ENCODE peak calls at places on chromosomes 16 and 17, in four cellular contexts. D is activated T-cell treated with anti-CD3 and anti-CD28 coated beads for 48 hours, F is transverse colon, G is T-helper 17 cell. H is an unnamed sample.

GRCh38 chr17:48499248-48499647 is 31.6 kb downstream of the HOXB1 start:
- DNase-seq in D (no peak), F (no peak), G (no peak), H (peak)

GRCh38 chr17:48871551-48872351 is 20.8 kb upstream of the ATP5MC1 start:
- DNase-seq in D (no peak), F (peak), G (no peak), H (no peak)

GRCh38 chr16:68417711-68418301 is 30.5 kb downstream of the SMPD3 start:
- DNase-seq in D (peak), F (peak), G (peak), H (peak)

GRCh38 chr16:75065149-75065807 is 51.3 kb downstream of the LDHD start:
- DNase-seq in D (peak), F (peak), G (no peak), H (no peak)

GRCh38 chr16:74666010-74666421 is 661 bp downstream of the RFWD3 start:
- DNase-seq in D (no peak), F (no peak), G (no peak), H (peak)

GRCh38 chr16:4597174-4597573 is 17.5 kb downstream of the UBALD1 start:
- DNase-seq in D (no peak), F (no peak), G (no peak), H (peak)

GRCh38 chr16:83744521-83744981 is 63.2 kb upstream of the HSBP1 start:
- DNase-seq in D (no peak), F (peak), G (no peak), H (peak)

GRCh38 chr16:20300312-20301097 is 26.8 kb downstream of the GP2 start:
- DNase-seq in D (peak), F (peak), G (no peak), H (peak)

GRCh38 chr17:55068862-55069771 is 100.6 kb downstream of the STXBP4 start:
- DNase-seq in D (no peak), F (no peak), G (no peak), H (no peak)

GRCh38 chr17:1038459-1039118 is 41.7 kb downstream of the TIMM22 start:
- DNase-seq in D (no peak), F (no peak), G (no peak), H (no peak)

GRCh38 chr17:57097832-57098421 is 12.9 kb downstream of the AKAP1 start:
- DNase-seq in D (no peak), F (no peak), G (no peak), H (no peak)

GRCh38 chr17:61205931-61206330 is 193.7 kb upstream of the TBX2 start:
- DNase-seq in D (no peak), F (no peak), G (no peak), H (no peak)

GRCh38 chr16:57764341-57765159 is 29.0 kb downstream of the KATNB1 start:
- DNase-seq in D (peak), F (no peak), G (no peak), H (peak)

GRCh38 chr17:62566996-62567578 is 60.4 kb upstream of the MRC2 start:
- DNase-seq in D (no peak), F (no peak), G (no peak), H (no peak)

GRCh38 chr16:10598157-10598556 is 17.8 kb upstream of the EMP2 start:
- DNase-seq in D (no peak), F (peak), G (no peak), H (no peak)

H was measured in kidney glomerular epithelial cell.